ENCODE peak calls at places on chromosome 12, in ten cellular contexts. E, V, U, Q, O, B, T, S, K and W are unnamed samples. For H3K4me1, the result is how much of the 10 kb centered on the place peaks cover.

GRCh38 chr12:108696111-108696995 is 35.0 kb downstream of the CORO1C start:
- DNase-seq in E (peak), V (no peak), U (peak), Q (peak), O (no peak), B (no peak), T (no peak), S (peak), K (no peak), W (no peak)

GRCh38 chr12:30840715-30841114 is 85.8 kb upstream of the TSPAN11 start:
- DNase-seq in E (peak), V (no peak), U (no peak), Q (peak), O (no peak), B (no peak), T (no peak), S (no peak), K (no peak), W (no peak)

GRCh38 chr12:123929869-123930583 is 42.6 kb downstream of the CCDC92 start:
- DNase-seq in E (no peak), V (no peak), U (no peak), Q (no peak), O (no peak), B (no peak), T (no peak), S (no peak), K (no peak), W (no peak)

GRCh38 chr12:70243510-70244331 is 488 bp downstream of the CNOT2 start:
- DNase-seq in E (peak), V (peak), U (peak), Q (peak), O (peak), B (peak), T (peak), S (peak), K (peak), W (peak)

GRCh38 chr12:108373111-108373510 is 34.0 kb upstream of the CMKLR1 start:
- DNase-seq in E (no peak), V (no peak), U (peak), Q (no peak), O (no peak), B (no peak), T (no peak), S (no peak), K (no peak), W (no peak)

GRCh38 chr12:18782827-18783226 is 44.9 kb downstream of the CAPZA3 start:
- DNase-seq in E (no peak), V (no peak), U (no peak), Q (peak), O (no peak), B (no peak), T (no peak), S (no peak), K (no peak), W (no peak)

GRCh38 chr12:54945082-54945481 is 39.5 kb downstream of the TESPA1 start:
- DNase-seq in E (no peak), V (no peak), U (no peak), Q (peak), O (no peak), B (no peak), T (no peak), S (no peak), K (no peak), W (no peak)

GRCh38 chr12:108756421-108756820 is 25.1 kb upstream of the CORO1C start:
- DNase-seq in E (no peak), V (no peak), U (no peak), Q (no peak), O (no peak), B (no peak), T (no peak), S (no peak), K (no peak), W (no peak)

GRCh38 chr12:128076188-128076587 is 190.8 kb upstream of the TMEM132C start:
- DNase-seq in E (peak), V (no peak), U (no peak), Q (peak), O (no peak), B (no peak), T (no peak), S (no peak), K (no peak), W (no peak)

GRCh38 chr12:54879579-54879978 is 25.3 kb downstream of the MUCL1 start:
- DNase-seq in E (no peak), V (no peak), U (no peak), Q (no peak), O (no peak), B (no peak), T (no peak), S (no peak), K (no peak), W (no peak)

GRCh38 chr12:51866762-51867161 is 18.2 kb upstream of the FIGNL2 start:
- DNase-seq in E (no peak), V (no peak), U (no peak), Q (no peak), O (no peak), B (no peak), T (no peak), S (no peak), K (no peak), W (no peak)

GRCh38 chr12:8948711-8949524 is 527 bp downstream of the M6PR start:
- DNase-seq in E (peak), V (no peak), U (peak), Q (peak), O (peak), B (no peak), T (no peak), S (no peak), K (no peak), W (peak)

GRCh38 chr12:91224411-91224810 is 41.8 kb upstream of the DCN start:
- DNase-seq in E (no peak), V (no peak), U (no peak), Q (no peak), O (no peak), B (no peak), T (no peak), S (no peak), K (no peak), W (no peak)

GRCh38 chr12:53751336-53752191 is at the start of gene CISTR:
- DNase-seq in E (peak), V (no peak), U (no peak), Q (peak), O (peak), B (no peak), T (no peak), S (no peak), K (no peak), W (no peak)

GRCh38 chr12:87157791-87158190 is 871.4 kb downstream of the C12orf50 start:
- DNase-seq in E (peak), V (no peak), U (no peak), Q (peak), O (no peak), B (no peak), T (no peak), S (no peak), K (no peak), W (no peak)

GRCh38 chr12:6328945-6329692 is 12.8 kb downstream of the TNFRSF1A start:
- DNase-seq in E (no peak), V (no peak), U (no peak), Q (no peak), O (no peak), B (no peak), T (no peak), S (no peak), K (no peak), W (no peak)
- H3K4me1 ChIP-seq in E (under half), V (half or more), U (under half), Q (under half), O (under half), B (under half), T (under half), S (half or more), K (half or more), W (under half)

GRCh38 chr12:104458645-104459555 is 2.2 kb downstream of the CHST11 start:
- DNase-seq in E (peak), V (no peak), U (no peak), Q (peak), O (peak), B (no peak), T (no peak), S (no peak), K (no peak), W (no peak)
- H3K4me1 ChIP-seq in E (under half), V (half or more), U (under half), Q (under half), O (under half), B (under half), T (under half), S (under half), K (half or more), W (half or more)

GRCh38 chr12:13744566-13744965 is 236.8 kb downstream of the GRIN2B start:
- DNase-seq in E (no peak), V (no peak), U (no peak), Q (no peak), O (no peak), B (no peak), T (no peak), S (no peak), K (no peak), W (no peak)
- H3K4me1 ChIP-seq in E (under half), V (under half), U (under half), Q (under half), O (under half), B (under half), T (under half), S (under half), K (under half), W (under half)

DNA sequence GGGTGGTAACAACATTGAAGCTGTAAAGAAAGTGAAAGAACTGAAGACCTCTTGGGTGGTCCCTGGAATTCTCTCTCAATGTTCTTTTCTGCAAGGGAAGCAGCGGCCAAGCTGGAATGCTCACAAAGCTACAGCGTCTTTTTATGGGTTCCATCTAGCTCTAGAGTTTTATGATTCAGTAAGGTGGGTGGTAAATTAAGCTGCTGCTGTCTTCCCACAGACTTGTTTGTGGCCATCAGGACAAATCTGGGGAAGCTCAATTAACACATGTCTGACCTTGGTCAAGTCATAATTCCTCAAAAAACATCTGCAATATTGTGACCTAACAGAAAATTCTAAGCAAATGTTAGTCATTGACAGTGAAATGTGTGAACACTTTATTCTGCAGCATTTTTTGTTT is 139.1 kb downstream of the MED13L start:
- DNase-seq in E (peak), V (no peak), U (no peak), Q (peak), O (no peak), B (no peak), T (no peak), S (no peak), K (no peak), W (no peak)
- H3K4me1 ChIP-seq in E (under half), V (half or more), U (under half), Q (half or more), O (under half), B (half or more), T (under half), S (half or more), K (half or more), W (under half)

DNA sequence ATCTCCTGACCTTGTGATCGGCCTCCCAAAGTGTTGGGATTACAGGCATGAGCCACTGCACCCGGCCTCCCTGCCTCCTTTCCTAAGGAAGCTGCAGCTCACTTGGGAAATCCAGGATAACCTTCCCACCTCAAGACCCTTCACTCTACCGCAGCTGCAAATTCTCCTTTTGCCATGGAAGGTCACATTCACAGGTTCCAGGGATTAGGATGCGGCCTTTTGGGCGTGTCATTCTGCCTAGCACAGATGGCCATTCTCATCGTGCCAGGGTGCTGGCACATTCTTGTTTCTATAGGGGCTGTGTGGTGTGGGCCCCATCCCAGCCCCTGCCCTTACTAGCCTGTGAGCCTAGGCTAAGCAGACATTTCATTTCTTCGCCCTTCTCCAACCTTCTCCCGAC is 219.9 kb downstream of the CHST11 start:
- DNase-seq in E (no peak), V (no peak), U (no peak), Q (no peak), O (no peak), B (no peak), T (no peak), S (no peak), K (no peak), W (no peak)
- H3K4me1 ChIP-seq in E (under half), V (under half), U (under half), Q (under half), O (under half), B (under half), T (under half), S (under half), K (under half), W (half or more)

DNA sequence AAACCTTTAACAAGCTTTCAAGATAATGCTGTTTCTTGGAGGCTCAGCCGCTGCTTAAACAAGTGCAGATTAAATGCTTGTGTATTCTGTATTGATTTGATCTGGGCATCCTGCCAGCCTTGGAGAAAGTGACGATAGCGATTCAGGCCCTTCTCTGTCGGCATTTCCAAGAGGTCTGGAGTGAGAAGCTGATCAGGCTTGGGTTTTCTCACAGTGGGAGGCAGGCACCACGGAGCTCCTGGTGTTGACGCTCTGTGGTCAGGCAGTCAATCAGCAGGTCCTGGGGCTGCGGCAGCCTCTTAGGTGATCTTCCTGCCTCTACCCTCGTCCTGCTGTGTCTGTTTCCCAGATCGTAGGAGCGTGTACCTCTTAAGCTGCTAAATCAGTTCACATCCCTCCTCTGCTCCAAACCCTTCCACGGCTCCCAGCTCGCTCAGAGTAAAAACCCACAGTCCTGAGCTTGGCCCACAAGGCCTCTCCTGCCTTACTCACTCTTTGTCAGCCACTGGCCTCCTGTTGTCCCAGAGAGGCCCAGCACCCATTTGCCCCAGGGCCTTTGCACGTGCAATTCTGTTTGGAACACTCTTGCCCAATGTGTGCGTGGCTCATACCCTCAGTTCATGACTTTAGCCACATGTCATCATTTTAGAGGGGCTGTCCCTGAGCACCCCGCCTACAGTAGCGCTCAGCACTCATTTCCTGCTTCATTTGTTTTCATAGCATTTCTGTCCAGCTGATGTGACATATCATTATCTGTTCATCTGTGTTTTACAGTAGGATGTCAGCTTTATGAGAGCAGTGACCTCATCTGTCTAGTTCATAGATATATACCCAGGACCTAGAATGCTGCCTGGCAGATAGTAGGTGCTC is 155.4 kb downstream of the AACS start:
- DNase-seq in E (no peak), V (peak), U (no peak), Q (no peak), O (no peak), B (no peak), T (no peak), S (no peak), K (no peak), W (no peak)
- H3K4me1 ChIP-seq in E (under half), V (under half), U (under half), Q (under half), O (under half), B (under half), T (under half), S (under half), K (under half), W (under half)

DNA sequence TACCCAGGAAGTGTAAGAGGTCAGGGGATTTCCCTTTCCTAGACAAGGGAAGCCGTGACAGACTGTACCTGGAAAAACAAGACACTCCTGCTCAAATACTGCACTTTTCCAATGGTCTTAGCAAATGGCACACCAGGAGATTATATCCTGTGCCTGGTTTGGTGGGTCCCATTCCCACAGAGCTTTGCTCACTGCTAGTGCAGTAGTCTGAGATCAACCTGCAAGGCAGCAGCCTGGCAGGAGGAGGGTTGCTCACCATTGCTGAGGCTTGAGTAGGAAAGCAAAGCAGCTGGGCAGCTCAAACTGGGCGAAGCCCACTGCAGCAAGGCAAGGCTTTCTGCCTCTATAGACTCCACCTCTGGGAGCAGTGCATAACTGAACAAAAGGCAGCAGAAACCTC is 1.0 kb upstream of the RDH16 start:
- DNase-seq in E (no peak), V (no peak), U (no peak), Q (no peak), O (no peak), B (no peak), T (no peak), S (peak), K (no peak), W (no peak)
- H3K4me1 ChIP-seq in E (under half), V (under half), U (under half), Q (under half), O (under half), B (under half), T (under half), S (under half), K (under half), W (under half)

GRCh38 chr12:50167026-50167742 is at the start of gene CERS5:
- DNase-seq in E (peak), V (peak), U (peak), Q (peak), O (peak), B (peak), T (peak), S (peak), K (peak), W (peak)
- H3K4me1 ChIP-seq in E (under half), V (under half), U (under half), Q (under half), O (under half), B (under half), T (under half), S (under half), K (under half), W (under half)

GRCh38 chr12:104276192-104277131 is 27.1 kb upstream of the EID3 start:
- DNase-seq in E (no peak), V (no peak), U (no peak), Q (no peak), O (peak), B (no peak), T (no peak), S (no peak), K (no peak), W (peak)
- H3K4me1 ChIP-seq in E (under half), V (under half), U (under half), Q (under half), O (under half), B (half or more), T (under half), S (under half), K (under half), W (under half)